ENCODE peak calls at places on chromosome 1, in four cellular contexts. C, W, Y and P are unnamed samples.

GRCh38 chr1:77175230-77175844 is 43.9 kb downstream of the PIGK start:
- DNase-seq in Y (no peak), W (no peak), C (no peak), P (no peak)

GRCh38 chr1:2871246-2871815 is 69.8 kb upstream of the TTC34 start:
- DNase-seq in C (no peak), W (no peak), Y (no peak), P (no peak)

GRCh38 chr1:222979561-222979960 is 163.5 kb downstream of the TLR5 start:
- DNase-seq in W (no peak), Y (no peak), C (no peak), P (no peak)

GRCh38 chr1:31569773-31570172 is 6.5 kb upstream of the TINAGL1 start:
- DNase-seq in C (no peak), W (no peak), Y (no peak), P (no peak)

GRCh38 chr1:163875214-163875926 is 553.6 kb downstream of the NUF2 start:
- DNase-seq in Y (no peak), C (no peak), W (no peak), P (no peak)

GRCh38 chr1:180849031-180849775 is 63.5 kb upstream of the KIAA1614 start:
- DNase-seq in Y (no peak), C (no peak), W (no peak), P (no peak)

GRCh38 chr1:235105051-235106043 is 23.3 kb downstream of the TOMM20 start:
- DNase-seq in C (no peak), Y (no peak), W (no peak), P (no peak)

GRCh38 chr1:162716123-162716522 is 74.4 kb upstream of the HSD17B7 start:
- DNase-seq in C (no peak), Y (no peak), W (no peak), P (no peak)

GRCh38 chr1:65423884-65424655 is 3.6 kb downstream of the LEPR start:
- DNase-seq in C (no peak), Y (no peak), W (no peak), P (no peak)

GRCh38 chr1:229581485-229581884 is 23.0 kb upstream of the ABCB10 start:
- DNase-seq in Y (no peak), C (no peak), W (no peak), P (no peak)

GRCh38 chr1:155514582-155515187 is 47.9 kb downstream of the ASH1L start:
- DNase-seq in W (no peak), C (no peak), Y (peak; percentile 2), P (no peak)